ENCODE peak calls at places on chromosomes 6 and 20, in eight cellular contexts. One of them, this sample, is unnamed.
A peak's percentile ranks its signal among the peaks of the same experiment; 100 is the strongest.

GRCh38 chr6:33967966-33968724 is 164.3 kb upstream of the MLN start:
- DNase-seq in tibial nerve: no peak
- DNase-seq in heart left ventricle: no peak
- DNase-seq in A549: peak; percentile 18
- DNase-seq in IMR-90: no peak
- DNase-seq in sigmoid colon: no peak
- DNase-seq in breast epithelium: no peak
- DNase-seq in spleen: peak; percentile 7
- DNase-seq in this sample: no peak

GRCh38 chr20:9241232-9241692 is 172.4 kb downstream of the PLCB4 start:
- DNase-seq in tibial nerve: no peak
- DNase-seq in heart left ventricle: no peak
- DNase-seq in A549: no peak
- DNase-seq in IMR-90: peak; percentile 54
- DNase-seq in sigmoid colon: no peak
- DNase-seq in breast epithelium: no peak
- DNase-seq in spleen: no peak
- DNase-seq in this sample: peak; percentile 7

GRCh38 chr6:113994934-113995342 is 24.0 kb upstream of the HDAC2 start:
- DNase-seq in tibial nerve: peak; percentile 11
- DNase-seq in heart left ventricle: no peak
- DNase-seq in A549: peak; percentile 62
- DNase-seq in IMR-90: peak; percentile 93
- DNase-seq in sigmoid colon: no peak
- DNase-seq in breast epithelium: no peak
- DNase-seq in spleen: no peak
- DNase-seq in this sample: peak; percentile 33

GRCh38 chr6:137882225-137882961 is 15.3 kb downstream of the TNFAIP3 start:
- DNase-seq in tibial nerve: no peak
- DNase-seq in heart left ventricle: no peak
- DNase-seq in A549: no peak
- DNase-seq in IMR-90: peak; percentile 49
- DNase-seq in sigmoid colon: no peak
- DNase-seq in breast epithelium: no peak
- DNase-seq in spleen: no peak
- DNase-seq in this sample: no peak

GRCh38 chr20:51811040-51811351 is 8.7 kb upstream of the SALL4 start:
- DNase-seq in tibial nerve: no peak
- DNase-seq in heart left ventricle: no peak
- DNase-seq in A549: no peak
- DNase-seq in IMR-90: peak; percentile 81
- DNase-seq in sigmoid colon: no peak
- DNase-seq in breast epithelium: no peak
- DNase-seq in spleen: no peak
- DNase-seq in this sample: no peak

GRCh38 chr6:135493218-135493961 is 4.2 kb downstream of the AHI1 start:
- DNase-seq in tibial nerve: no peak
- DNase-seq in heart left ventricle: no peak
- DNase-seq in A549: no peak
- DNase-seq in IMR-90: peak; percentile 35
- DNase-seq in sigmoid colon: no peak
- DNase-seq in breast epithelium: no peak
- DNase-seq in spleen: no peak
- DNase-seq in this sample: no peak

GRCh38 chr20:2800590-2801458 is at the start of gene CPXM1:
- DNase-seq in tibial nerve: no peak
- DNase-seq in heart left ventricle: no peak
- DNase-seq in A549: no peak
- DNase-seq in IMR-90: no peak
- DNase-seq in sigmoid colon: no peak
- DNase-seq in breast epithelium: no peak
- DNase-seq in spleen: no peak
- DNase-seq in this sample: no peak

GRCh38 chr6:38510205-38510604 is 129.5 kb downstream of the BTBD9 start:
- DNase-seq in tibial nerve: no peak
- DNase-seq in heart left ventricle: no peak
- DNase-seq in A549: no peak
- DNase-seq in IMR-90: peak; percentile 73
- DNase-seq in sigmoid colon: no peak
- DNase-seq in breast epithelium: no peak
- DNase-seq in spleen: no peak
- DNase-seq in this sample: no peak

GRCh38 chr20:25272223-25273000 is 24.5 kb downstream of the PYGB start:
- DNase-seq in tibial nerve: no peak
- DNase-seq in heart left ventricle: peak; percentile 33
- DNase-seq in A549: no peak
- DNase-seq in IMR-90: no peak
- DNase-seq in sigmoid colon: peak; percentile 70
- DNase-seq in breast epithelium: peak; percentile 17
- DNase-seq in spleen: peak; percentile 37
- DNase-seq in this sample: no peak

GRCh38 chr20:9032758-9033157 is 36.1 kb upstream of the PLCB4 start:
- DNase-seq in tibial nerve: no peak
- DNase-seq in heart left ventricle: no peak
- DNase-seq in A549: no peak
- DNase-seq in IMR-90: peak; percentile 62
- DNase-seq in sigmoid colon: no peak
- DNase-seq in breast epithelium: no peak
- DNase-seq in spleen: no peak
- DNase-seq in this sample: no peak

GRCh38 chr20:48635791-48636267 is 192.0 kb downstream of the PREX1 start:
- DNase-seq in tibial nerve: no peak
- DNase-seq in heart left ventricle: peak; percentile 59
- DNase-seq in A549: peak; percentile 73
- DNase-seq in IMR-90: peak; percentile 31
- DNase-seq in sigmoid colon: no peak
- DNase-seq in breast epithelium: no peak
- DNase-seq in spleen: peak; percentile 85
- DNase-seq in this sample: peak; percentile 89

GRCh38 chr6:95325858-95326257 is 251.5 kb upstream of the MANEA start:
- DNase-seq in tibial nerve: no peak
- DNase-seq in heart left ventricle: no peak
- DNase-seq in A549: no peak
- DNase-seq in IMR-90: peak; percentile 5
- DNase-seq in sigmoid colon: no peak
- DNase-seq in breast epithelium: no peak
- DNase-seq in spleen: no peak
- DNase-seq in this sample: no peak

GRCh38 chr6:15734118-15734897 is 71.5 kb upstream of the DTNBP1 start:
- DNase-seq in tibial nerve: no peak
- DNase-seq in heart left ventricle: no peak
- DNase-seq in A549: no peak
- DNase-seq in IMR-90: no peak
- DNase-seq in sigmoid colon: no peak
- DNase-seq in breast epithelium: no peak
- DNase-seq in spleen: no peak
- DNase-seq in this sample: no peak

GRCh38 chr20:20052074-20052970 is at the start of the genes CFAP61 and CRNKL1:
- DNase-seq in tibial nerve: peak; percentile 97
- DNase-seq in heart left ventricle: peak; percentile 97
- DNase-seq in A549: peak; percentile 97
- DNase-seq in IMR-90: peak; percentile 95
- DNase-seq in sigmoid colon: peak; percentile 98
- DNase-seq in breast epithelium: peak; percentile 93
- DNase-seq in spleen: peak; percentile 98
- DNase-seq in this sample: peak; percentile 85
- TF ChIP-seq POLR2A in tibial nerve: peak; percentile 17
- TF ChIP-seq POLR2A in heart left ventricle: peak; percentile 20
- TF ChIP-seq POLR2A in A549: peak; percentile 53
- TF ChIP-seq POLR2A in IMR-90: no peak
- TF ChIP-seq POLR2A in sigmoid colon: no peak
- TF ChIP-seq POLR2A in breast epithelium: no peak
- TF ChIP-seq POLR2A in spleen: no peak
- TF ChIP-seq POLR2A in this sample: peak; percentile 7

DNA sequence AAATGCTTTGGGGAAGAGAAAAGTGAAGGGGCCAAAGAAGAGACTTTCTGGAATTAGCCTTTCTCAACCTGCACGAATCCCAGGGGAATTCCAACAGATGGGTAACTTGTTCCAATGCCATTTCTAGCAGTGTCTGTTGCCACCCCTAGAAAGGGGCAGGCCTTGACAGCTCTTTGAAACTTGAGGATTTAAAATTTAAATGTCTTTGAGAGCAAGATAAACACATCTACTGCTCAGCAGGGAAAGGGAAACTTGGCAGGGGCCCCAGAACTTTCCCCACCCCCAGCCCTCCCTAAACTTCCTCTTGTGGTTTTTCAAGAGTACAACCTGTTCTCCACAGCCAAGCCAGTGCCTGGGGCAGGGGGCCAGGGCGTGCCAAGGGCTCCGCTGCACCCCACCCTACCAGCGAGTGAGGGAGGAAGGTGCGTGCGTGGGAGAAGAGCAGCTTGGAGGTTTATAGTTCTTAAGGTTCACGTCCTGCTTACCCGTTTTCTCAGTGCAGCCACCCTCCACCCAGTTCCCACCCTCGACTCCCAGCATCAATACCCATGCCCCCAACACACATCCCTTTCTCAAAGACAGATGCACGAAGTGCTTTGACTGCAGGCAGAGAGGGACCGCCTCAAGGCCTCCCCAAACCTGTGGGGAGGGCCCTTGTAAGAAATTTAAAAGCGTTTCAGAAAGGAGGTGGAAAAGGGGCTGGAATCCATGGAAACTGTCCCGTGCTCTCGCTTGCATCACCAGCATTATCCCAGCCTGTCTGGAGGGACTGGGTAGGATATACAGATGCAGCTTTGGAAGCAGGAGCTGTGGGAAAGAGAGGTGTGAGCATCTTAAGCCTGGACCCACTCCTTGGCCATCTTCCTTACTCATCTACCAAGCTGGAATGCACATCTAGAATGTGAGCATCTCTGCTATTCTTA is 4.5 kb upstream of the TAF8 start:
- DNase-seq in tibial nerve: peak; percentile 92
- DNase-seq in heart left ventricle: peak; percentile 97
- DNase-seq in A549: no peak
- DNase-seq in IMR-90: peak; percentile 73
- DNase-seq in sigmoid colon: peak; percentile 98
- DNase-seq in breast epithelium: peak; percentile 98
- DNase-seq in spleen: peak; percentile 99
- DNase-seq in this sample: peak; percentile 57
- TF ChIP-seq POLR2A in tibial nerve: peak; percentile 42
- TF ChIP-seq POLR2A in heart left ventricle: peak; percentile 41
- TF ChIP-seq POLR2A in A549: no peak
- TF ChIP-seq POLR2A in IMR-90: no peak
- TF ChIP-seq POLR2A in sigmoid colon: peak; percentile 31
- TF ChIP-seq POLR2A in breast epithelium: no peak
- TF ChIP-seq POLR2A in spleen: peak; percentile 60
- TF ChIP-seq POLR2A in this sample: no peak

DNA sequence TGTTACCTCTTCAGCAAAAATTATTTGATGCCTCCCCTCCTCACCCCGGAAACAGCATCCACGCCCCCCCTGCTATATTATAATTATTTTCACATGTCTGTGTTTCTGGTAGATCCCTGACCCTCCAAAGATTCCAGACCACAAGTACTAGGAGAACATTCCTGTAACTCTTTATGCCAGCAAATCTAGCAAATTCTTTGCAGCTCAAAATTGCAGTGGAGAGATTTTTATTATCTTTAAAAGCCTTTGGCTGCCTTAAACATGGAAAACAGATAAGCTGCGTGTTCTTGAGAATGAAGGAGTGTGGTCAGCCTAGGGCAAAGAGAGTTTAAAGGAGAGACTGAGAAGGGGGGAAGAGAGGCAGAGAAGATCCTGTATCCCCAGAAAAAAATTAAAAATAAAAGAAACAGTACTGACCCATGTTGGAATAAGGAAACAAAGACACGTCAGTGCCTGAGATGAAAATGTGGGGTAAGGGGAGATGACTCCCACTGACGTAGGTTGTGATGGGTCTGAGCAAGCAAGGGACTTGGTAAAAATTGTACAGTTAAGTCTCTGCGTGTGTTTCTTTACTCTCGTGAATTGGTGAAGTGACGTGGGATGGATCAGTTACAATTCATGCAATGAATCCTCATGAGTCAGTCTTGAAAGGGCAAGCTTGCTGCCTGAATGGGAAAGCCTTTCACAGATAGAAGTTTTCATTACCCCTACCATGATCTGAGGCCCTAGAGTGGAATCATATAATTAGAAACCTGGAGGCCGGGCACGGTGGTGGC is 8.3 kb downstream of the ID4 start:
- DNase-seq in tibial nerve: no peak
- DNase-seq in heart left ventricle: no peak
- DNase-seq in A549: no peak
- DNase-seq in IMR-90: peak; percentile 58
- DNase-seq in sigmoid colon: no peak
- DNase-seq in breast epithelium: no peak
- DNase-seq in spleen: no peak
- DNase-seq in this sample: no peak
- TF ChIP-seq POLR2A in tibial nerve: no peak
- TF ChIP-seq POLR2A in heart left ventricle: no peak
- TF ChIP-seq POLR2A in A549: no peak
- TF ChIP-seq POLR2A in IMR-90: no peak
- TF ChIP-seq POLR2A in sigmoid colon: no peak
- TF ChIP-seq POLR2A in breast epithelium: no peak
- TF ChIP-seq POLR2A in spleen: no peak
- TF ChIP-seq POLR2A in this sample: no peak

GRCh38 chr6:70566751-70567382 is at the start of gene SDHAF4:
- DNase-seq in tibial nerve: peak; percentile 89
- DNase-seq in heart left ventricle: peak; percentile 96
- DNase-seq in A549: peak; percentile 79
- DNase-seq in IMR-90: peak; percentile 76
- DNase-seq in sigmoid colon: peak; percentile 96
- DNase-seq in breast epithelium: peak; percentile 83
- DNase-seq in spleen: peak; percentile 98
- DNase-seq in this sample: peak; percentile 85
- TF ChIP-seq POLR2A in tibial nerve: peak; percentile 68
- TF ChIP-seq POLR2A in heart left ventricle: peak; percentile 84
- TF ChIP-seq POLR2A in A549: peak; percentile 88
- TF ChIP-seq POLR2A in IMR-90: no peak
- TF ChIP-seq POLR2A in sigmoid colon: peak; percentile 54
- TF ChIP-seq POLR2A in breast epithelium: peak; percentile 64
- TF ChIP-seq POLR2A in spleen: no peak
- TF ChIP-seq POLR2A in this sample: peak; percentile 94

GRCh38 chr6:1075880-1076279 is 236.0 kb upstream of the FOXQ1 start:
- DNase-seq in tibial nerve: no peak
- DNase-seq in heart left ventricle: no peak
- DNase-seq in A549: no peak
- DNase-seq in IMR-90: no peak
- DNase-seq in sigmoid colon: no peak
- DNase-seq in breast epithelium: no peak
- DNase-seq in spleen: no peak
- DNase-seq in this sample: no peak

GRCh38 chr6:1075444-1075843 is 236.5 kb upstream of the FOXQ1 start:
- DNase-seq in tibial nerve: no peak
- DNase-seq in heart left ventricle: no peak
- DNase-seq in A549: no peak
- DNase-seq in IMR-90: peak; percentile 42
- DNase-seq in sigmoid colon: no peak
- DNase-seq in breast epithelium: no peak
- DNase-seq in spleen: no peak
- DNase-seq in this sample: no peak

GRCh38 chr6:1079525-1079924 is 232.4 kb upstream of the FOXQ1 start:
- DNase-seq in tibial nerve: no peak
- DNase-seq in heart left ventricle: no peak
- DNase-seq in A549: no peak
- DNase-seq in IMR-90: no peak
- DNase-seq in sigmoid colon: no peak
- DNase-seq in breast epithelium: no peak
- DNase-seq in spleen: no peak
- DNase-seq in this sample: no peak

GRCh38 chr6:1077822-1078221 is 234.1 kb upstream of the FOXQ1 start:
- DNase-seq in tibial nerve: no peak
- DNase-seq in heart left ventricle: no peak
- DNase-seq in A549: no peak
- DNase-seq in IMR-90: no peak
- DNase-seq in sigmoid colon: no peak
- DNase-seq in breast epithelium: no peak
- DNase-seq in spleen: no peak
- DNase-seq in this sample: no peak

GRCh38 chr6:1076531-1077453 is 235.1 kb upstream of the FOXQ1 start:
- DNase-seq in tibial nerve: no peak
- DNase-seq in heart left ventricle: no peak
- DNase-seq in A549: no peak
- DNase-seq in IMR-90: no peak
- DNase-seq in sigmoid colon: no peak
- DNase-seq in breast epithelium: no peak
- DNase-seq in spleen: no peak
- DNase-seq in this sample: no peak
- TF ChIP-seq POLR2A in tibial nerve: no peak
- TF ChIP-seq POLR2A in heart left ventricle: no peak
- TF ChIP-seq POLR2A in A549: no peak
- TF ChIP-seq POLR2A in IMR-90: no peak
- TF ChIP-seq POLR2A in sigmoid colon: no peak
- TF ChIP-seq POLR2A in breast epithelium: no peak
- TF ChIP-seq POLR2A in spleen: no peak
- TF ChIP-seq POLR2A in this sample: no peak